ENCODE peak calls at places on chromosomes 2 and 18, in seven cellular contexts. N, Z, H, R, V, M and K are unnamed samples.

GRCh38 chr2:131394147-131394931 is 30.4 kb upstream of the RAB6D start:
- DNase-seq in N (no peak), Z (no peak), H (no peak), R (no peak), V (peak; percentile 66), M (peak; percentile 14), K (no peak)

GRCh38 chr2:108917078-108917440 is 72.0 kb downstream of the EDAR start:
- DNase-seq in N (no peak), Z (no peak), H (no peak), R (no peak), V (peak; percentile 33), M (peak; percentile 47), K (no peak)

GRCh38 chr18:10687161-10687925 is 161.5 kb downstream of the NAPG start:
- DNase-seq in N (no peak), Z (no peak), H (no peak), R (no peak), V (no peak), M (no peak), K (no peak)

GRCh38 chr2:238285653-238286082 is 2.7 kb downstream of the PER2 start:
- DNase-seq in N (peak; percentile 78), Z (no peak), H (no peak), R (no peak), V (peak; percentile 89), M (peak; percentile 99), K (peak; percentile 96)

GRCh38 chr2:136310797-136311558 is 193.0 kb upstream of the CXCR4 start:
- DNase-seq in N (no peak), Z (no peak), H (no peak), R (no peak), V (no peak), M (no peak), K (no peak)

GRCh38 chr2:9799729-9800632 is 43.3 kb upstream of the TAF1B start:
- DNase-seq in N (peak; percentile 88), Z (peak; percentile 45), H (peak; percentile 75), R (peak; percentile 47), V (peak; percentile 92), M (peak; percentile 77), K (peak; percentile 87)

GRCh38 chr2:232008907-232009638 is 47.6 kb downstream of the DIS3L2 start:
- DNase-seq in N (no peak), Z (no peak), H (no peak), R (no peak), V (no peak), M (no peak), K (no peak)

GRCh38 chr2:122565364-122565763 is 809.9 kb downstream of the TSN start:
- DNase-seq in N (no peak), Z (no peak), H (no peak), R (no peak), V (no peak), M (no peak), K (no peak)

GRCh38 chr18:39746201-39746600 is 2180.6 kb upstream of the CELF4 start:
- DNase-seq in N (no peak), Z (no peak), H (no peak), R (no peak), V (no peak), M (no peak), K (no peak)

GRCh38 chr18:9280854-9281253 is 53.7 kb upstream of the TWSG1 start:
- DNase-seq in N (no peak), Z (no peak), H (no peak), R (no peak), V (no peak), M (no peak), K (no peak)

GRCh38 chr18:79465392-79465991 is 69.8 kb downstream of the NFATC1 start:
- DNase-seq in N (no peak), Z (no peak), H (peak; percentile 76), R (peak; percentile 5), V (peak; percentile 43), M (no peak), K (no peak)

DNA sequence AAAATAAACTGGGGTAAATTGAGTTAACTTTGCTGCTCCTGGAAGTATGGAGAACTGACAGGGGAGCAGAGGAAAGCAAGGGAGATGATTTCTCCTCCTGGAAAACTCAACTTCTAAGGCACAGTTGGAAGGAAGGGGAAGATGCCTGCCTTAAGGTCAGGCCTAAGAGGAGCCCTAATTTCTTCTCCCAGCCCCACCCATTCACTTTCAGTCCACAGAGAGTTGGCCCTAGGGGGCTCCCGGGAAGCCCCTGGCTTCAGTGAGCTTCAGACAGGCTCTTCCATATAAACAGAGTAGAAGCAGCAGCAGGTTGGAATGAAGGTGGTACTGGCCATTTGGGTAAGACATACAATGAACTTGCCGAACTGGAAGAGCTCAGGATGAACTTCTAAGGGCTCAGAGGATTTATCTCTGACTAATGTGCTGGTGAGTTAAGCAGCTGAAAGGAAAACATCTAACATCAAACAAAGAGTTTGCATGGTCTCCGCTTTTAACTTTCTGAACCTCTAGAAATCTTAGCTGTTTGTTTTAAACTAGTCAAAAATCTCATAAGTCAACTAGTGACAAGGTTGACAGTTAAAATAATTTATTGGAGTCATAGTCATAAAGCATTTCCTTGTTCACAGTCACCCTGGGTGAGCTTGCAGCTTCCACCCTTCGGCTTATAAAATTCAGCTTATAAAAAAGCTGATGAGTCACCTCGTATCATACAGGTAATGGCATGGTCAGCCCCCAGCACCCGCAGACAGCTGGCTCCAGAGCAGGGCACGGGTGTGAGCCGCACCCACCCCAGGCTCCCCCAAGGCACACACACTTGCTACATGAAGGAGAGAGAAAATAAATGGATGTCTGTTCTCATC is 9.8 kb downstream of the MALL start:
- DNase-seq in N (no peak), Z (no peak), H (no peak), R (no peak), V (peak; percentile 82), M (peak; percentile 45), K (no peak)
- TF ChIP-seq CTCF in N (no peak), Z (no peak), H (no peak), R (no peak), V (no peak), M (no peak), K (no peak)

DNA sequence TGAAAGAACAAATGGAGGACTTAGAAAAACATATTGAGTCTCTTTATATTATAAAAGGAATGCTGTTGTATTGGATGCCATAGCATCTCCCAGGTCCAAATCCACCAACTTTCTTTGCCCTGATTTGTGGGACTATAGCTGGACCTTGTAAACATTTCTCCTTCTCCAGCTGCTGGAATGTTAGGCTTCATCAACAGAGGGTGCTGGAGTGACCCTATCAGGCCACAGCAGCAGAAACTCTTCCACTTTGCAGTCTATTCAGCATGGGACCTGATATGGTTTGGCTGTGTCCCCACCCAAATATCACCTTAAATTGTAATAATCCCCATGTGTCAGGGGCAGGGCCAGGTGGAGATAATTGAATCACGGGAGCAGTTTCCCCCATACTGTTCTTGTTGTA is 138.4 kb upstream of the ARL4C start:
- DNase-seq in N (no peak), Z (no peak), H (no peak), R (no peak), V (no peak), M (peak; percentile 23), K (no peak)
- TF ChIP-seq CTCF in N (no peak), Z (no peak), H (no peak), R (no peak), V (no peak), M (peak; percentile 58), K (no peak)

GRCh38 chr2:176297737-176298136 is 28.5 kb downstream of the MTX2 start:
- DNase-seq in N (no peak), Z (no peak), H (no peak), R (no peak), V (no peak), M (no peak), K (no peak)
- TF ChIP-seq CTCF in N (no peak), Z (no peak), H (no peak), R (no peak), V (no peak), M (no peak), K (no peak)

GRCh38 chr2:47906261-47907096 is at the start of gene FBXO11:
- DNase-seq in N (peak; percentile 98), Z (peak; percentile 90), H (peak; percentile 91), R (peak; percentile 93), V (peak; percentile 94), M (peak; percentile 98), K (peak; percentile 98)
- TF ChIP-seq CTCF in N (peak; percentile 48), Z (no peak), H (peak; percentile 63), R (peak; percentile 54), V (peak; percentile 55), M (peak; percentile 87), K (peak; percentile 56)

GRCh38 chr2:27152796-27153464 is 4.1 kb downstream of the TCF23 start:
- DNase-seq in N (no peak), Z (no peak), H (no peak), R (no peak), V (peak; percentile 44), M (no peak), K (no peak)

GRCh38 chr2:27150639-27151230 is 1.9 kb downstream of the TCF23 start:
- DNase-seq in N (no peak), Z (no peak), H (no peak), R (no peak), V (no peak), M (no peak), K (no peak)

GRCh38 chr2:27154481-27154880 is 5.7 kb downstream of the TCF23 start:
- DNase-seq in N (no peak), Z (no peak), H (no peak), R (no peak), V (no peak), M (no peak), K (peak; percentile 41)

GRCh38 chr2:27149575-27150405 is 986 bp downstream of the TCF23 start:
- DNase-seq in N (no peak), Z (no peak), H (no peak), R (no peak), V (no peak), M (no peak), K (no peak)

GRCh38 chr2:27152102-27152795 is 3.4 kb downstream of the TCF23 start:
- DNase-seq in N (no peak), Z (no peak), H (no peak), R (no peak), V (no peak), M (peak; percentile 74), K (peak; percentile 48)
- TF ChIP-seq CTCF in N (no peak), Z (no peak), H (no peak), R (no peak), V (no peak), M (peak; percentile 95), K (no peak)

GRCh38 chr2:102072741-102073140 is 69.8 kb upstream of the IL1R1 start:
- DNase-seq in N (no peak), Z (no peak), H (no peak), R (no peak), V (no peak), M (no peak), K (no peak)

GRCh38 chr2:102066554-102066953 is 74.8 kb downstream of the IL1R2 start:
- DNase-seq in N (no peak), Z (no peak), H (no peak), R (no peak), V (no peak), M (no peak), K (no peak)

GRCh38 chr2:102073168-102073724 is 69.3 kb upstream of the IL1R1 start:
- DNase-seq in N (no peak), Z (no peak), H (no peak), R (no peak), V (no peak), M (no peak), K (no peak)

GRCh38 chr2:102069311-102069974 is 73.1 kb upstream of the IL1R1 start:
- DNase-seq in N (no peak), Z (no peak), H (no peak), R (no peak), V (no peak), M (no peak), K (no peak)

GRCh38 chr2:102070058-102070642 is 72.4 kb upstream of the IL1R1 start:
- DNase-seq in N (peak; percentile 95), Z (no peak), H (no peak), R (no peak), V (peak; percentile 67), M (peak; percentile 79), K (peak; percentile 84)
- TF ChIP-seq CTCF in N (no peak), Z (no peak), H (no peak), R (no peak), V (no peak), M (peak; percentile 80), K (no peak)

GRCh38 chr2:138084206-138084605 is 119.9 kb downstream of the HNMT start:
- DNase-seq in N (no peak), Z (no peak), H (no peak), R (no peak), V (no peak), M (no peak), K (no peak)
- TF ChIP-seq CTCF in N (no peak), Z (no peak), H (no peak), R (no peak), V (no peak), M (no peak), K (no peak)